ENCODE peak calls at places on chromosomes 13 and 19, in four cellular contexts. I is activated T-helper 1 cell treated with anti-CD3 and anti-CD28 coated beads, Interleukin-12 subunit alpha, Interleukin-12 subunit beta, Interleukin-2, Interleukin-4 antibody, amounts not matched to agents 30 ng/mL and 10 ng/mL and 1 ng/mL, durations not matched to agents 14 hours and 24 hours and 36 hours; F is activated CD4-positive, alpha-beta memory T cell treated with anti-CD3 and anti-CD28 coated beads, Interleukin-2, amount 10 ng/mL, durations not matched to agents 7 days and 5 days; B is activated effector memory CD4-positive, alpha-beta T cell treated with anti-CD3 and anti-CD28 coated beads, Interleukin-2, amount 50 U/mL, for 16 hours. K is an unnamed sample.
A peak's percentile ranks its signal among the peaks of the same experiment; 100 is the strongest.

GRCh38 chr19:35797663-35798062 is 15.0 kb downstream of the PRODH2 start:
- DNase-seq in I (no peak), F (no peak), B (no peak), K (no peak)

GRCh38 chr19:31351212-31352193 is 2.3 kb upstream of the TSHZ3 start:
- DNase-seq in I (no peak), F (no peak), B (peak; percentile 65), K (no peak)

GRCh38 chr13:46553886-46554855 is 1.2 kb downstream of the LRCH1 start:
- DNase-seq in I (peak; percentile 66), F (peak; percentile 68), B (peak; percentile 89), K (peak; percentile 92)

GRCh38 chr19:13256918-13257317 is 106.7 kb downstream of the IER2 start:
- DNase-seq in I (no peak), F (no peak), B (no peak), K (no peak)

GRCh38 chr19:38667552-38668205 is 20.2 kb downstream of the ACTN4 start:
- DNase-seq in I (no peak), F (no peak), B (no peak), K (no peak)

GRCh38 chr19:47491358-47492136 is 7.5 kb upstream of the KPTN start:
- DNase-seq in I (no peak), F (no peak), B (no peak), K (no peak)

GRCh38 chr19:45786533-45786894 is 4.2 kb upstream of the DMPK start:
- DNase-seq in I (no peak), F (no peak), B (no peak), K (no peak)

GRCh38 chr19:52566588-52566987 is 3.5 kb upstream of the ZNF701 start:
- DNase-seq in I (no peak), F (no peak), B (no peak), K (no peak)

GRCh38 chr19:11010041-11010440 is 49.2 kb downstream of the SMARCA4 start:
- DNase-seq in I (no peak), F (no peak), B (no peak), K (no peak)

GRCh38 chr19:40523322-40524047 is 53.2 kb upstream of the SHKBP1 start:
- DNase-seq in I (peak; percentile 41), F (peak; percentile 62), B (peak; percentile 75), K (no peak)

GRCh38 chr19:2260341-2260751 is 4.1 kb upstream of the JSRP1 start:
- DNase-seq in I (no peak), F (no peak), B (no peak), K (no peak)

GRCh38 chr19:47270408-47270807 is 4.3 kb upstream of the INAFM1 start:
- DNase-seq in I (no peak), F (no peak), B (no peak), K (no peak)

GRCh38 chr13:76542176-76542575 is 344.0 kb downstream of the KCTD12 start:
- DNase-seq in I (no peak), F (no peak), B (no peak), K (no peak)

GRCh38 chr19:6551607-6552450 is 21.0 kb downstream of the TNFSF9 start:
- DNase-seq in I (peak; percentile 40), F (peak; percentile 79), B (peak; percentile 83), K (peak; percentile 83)

GRCh38 chr13:26910754-26911465 is 150.3 kb upstream of the GPR12 start:
- DNase-seq in I (no peak), F (no peak), B (no peak), K (peak; percentile 43)

GRCh38 chr13:98838776-98839175 is 86.3 kb upstream of the SLC15A1 start:
- DNase-seq in I (no peak), F (no peak), B (no peak), K (no peak)

GRCh38 chr13:74210693-74211393 is 76.6 kb upstream of the KLF12 start:
- DNase-seq in I (no peak), F (no peak), B (no peak), K (no peak)

GRCh38 chr19:19858751-19859150 is 6.9 kb upstream of the ZNF253 start:
- DNase-seq in I (no peak), F (no peak), B (no peak), K (no peak)

GRCh38 chr13:30972888-30973377 is 40.5 kb downstream of the TEX26 start:
- DNase-seq in I (no peak), F (no peak), B (no peak), K (no peak)

GRCh38 chr13:112256716-112257497 is 119.2 kb upstream of the SPACA7 start:
- DNase-seq in I (no peak), F (no peak), B (no peak), K (no peak)

GRCh38 chr19:8832132-8833021 is at the start of the genes MBD3L1 and ZNF558:
- DNase-seq in I (peak; percentile 98), F (peak; percentile 99), B (peak; percentile 99), K (peak; percentile 100)

GRCh38 chr13:102718746-102719145 is 23.9 kb upstream of the METTL21C start:
- DNase-seq in I (no peak), F (no peak), B (no peak), K (no peak)

GRCh38 chr13:111281751-111282311 is 38.6 kb upstream of the TEX29 start:
- DNase-seq in I (no peak), F (no peak), B (no peak), K (no peak)

GRCh38 chr19:2462635-2463421 is 6.1 kb upstream of the LMNB2 start:
- DNase-seq in I (no peak), F (no peak), B (no peak), K (peak; percentile 92)

GRCh38 chr19:963401-964022 is 20.6 kb upstream of the WDR18 start:
- DNase-seq in I (no peak), F (no peak), B (no peak), K (no peak)

GRCh38 chr19:15248648-15249559 is 16.7 kb upstream of the EPHX3 start:
- DNase-seq in I (no peak), F (no peak), B (no peak), K (no peak)

GRCh38 chr13:109737606-109738005 is 48.8 kb downstream of the IRS2 start:
- DNase-seq in I (no peak), F (no peak), B (no peak), K (no peak)

GRCh38 chr13:31174018-31174417 is 12.3 kb upstream of the HSPH1 start:
- DNase-seq in I (no peak), F (no peak), B (no peak), K (no peak)

GRCh38 chr19:2648528-2648937 is 54.0 kb downstream of the GNG7 start:
- DNase-seq in I (peak; percentile 59), F (peak; percentile 76), B (peak; percentile 90), K (no peak)

GRCh38 chr13:37944476-37945442 is 75.2 kb upstream of the TRPC4 start:
- DNase-seq in I (no peak), F (no peak), B (no peak), K (no peak)

GRCh38 chr19:8648240-8648639 is 17.8 kb downstream of the NFILZ start:
- DNase-seq in I (no peak), F (no peak), B (no peak), K (no peak)

GRCh38 chr19:48342841-48343540 is 17.6 kb downstream of the EMP3 start:
- DNase-seq in I (no peak), F (no peak), B (no peak), K (no peak)

GRCh38 chr19:14432817-14433453 is at the start of gene PKN1:
- DNase-seq in I (peak; percentile 47), F (peak; percentile 58), B (peak; percentile 83), K (no peak)

GRCh38 chr13:40328091-40328490 is 338.4 kb downstream of the FOXO1 start:
- DNase-seq in I (no peak), F (no peak), B (no peak), K (no peak)

GRCh38 chr13:32195713-32196112 is 119.5 kb downstream of the ZAR1L start:
- DNase-seq in I (no peak), F (no peak), B (no peak), K (no peak)

GRCh38 chr19:11697284-11697855 is 41.4 kb downstream of the ZNF823 start:
- DNase-seq in I (no peak), F (no peak), B (no peak), K (no peak)